ENCODE peak calls at places on chromosomes 3 and 15, in eight cellular contexts. J is endothelial cell of umbilical vein, Q is HCT116, S is GM23338, B is K562, C is GM12878, U is H1, I is HepG2. M is an unnamed sample. For H3K36me3, the result is how much of the 10 kb centered on the place peaks cover.

GRCh38 chr3:99945328-99945995 is 127.8 kb downstream of the CMSS1 start:
- DNase-seq in B (no peak), S (no peak), Q (no peak), I (no peak), J (peak), C (no peak), U (no peak), M (no peak)

GRCh38 chr3:32102289-32102688 is 4.1 kb upstream of the GPD1L start:
- DNase-seq in S (no peak), Q (no peak), C (no peak), I (no peak), B (no peak), U (no peak), J (no peak), M (no peak)

GRCh38 chr3:182716114-182716688 is 77.1 kb upstream of the ATP11B start:
- DNase-seq in B (no peak), I (no peak), S (no peak), J (no peak), Q (no peak), U (no peak), C (peak), M (no peak)

GRCh38 chr3:95350066-95350465 is 1287.2 kb downstream of the NSUN3 start:
- DNase-seq in Q (no peak), B (no peak), S (no peak), I (no peak), U (no peak), J (no peak), C (no peak), M (no peak)

GRCh38 chr3:159418571-159419526 is 569.8 kb upstream of the IL12A start:
- DNase-seq in Q (peak), C (no peak), U (no peak), S (no peak), B (no peak), I (no peak), J (peak), M (no peak)

GRCh38 chr15:61700803-61701202 is 359.4 kb downstream of the VPS13C start:
- DNase-seq in C (no peak), I (no peak), B (no peak), J (no peak), Q (no peak), U (no peak), S (no peak), M (peak)

GRCh38 chr15:49619226-49619625 is 1.4 kb downstream of the FAM227B start:
- DNase-seq in I (no peak), B (no peak), J (no peak), C (no peak), U (no peak), S (no peak), Q (no peak), M (no peak)

GRCh38 chr15:97470417-97470816 is 490.1 kb upstream of the ARRDC4 start:
- DNase-seq in S (no peak), I (no peak), B (no peak), C (no peak), U (no peak), Q (no peak), J (no peak), M (no peak)

GRCh38 chr15:65248506-65248905 is 37.2 kb upstream of the CILP start:
- DNase-seq in C (no peak), U (no peak), B (no peak), J (no peak), I (no peak), S (peak), Q (no peak), M (no peak)

GRCh38 chr3:187629711-187630110 is 40.5 kb downstream of the SST start:
- DNase-seq in B (no peak), Q (no peak), S (no peak), I (no peak), J (no peak), U (no peak), C (no peak), M (no peak)

GRCh38 chr3:43346990-43347749 is 60.8 kb downstream of the SNRK start:
- DNase-seq in J (no peak), S (no peak), C (no peak), I (no peak), U (no peak), B (no peak), Q (no peak), M (no peak)

GRCh38 chr3:66753670-66754069 is 244.4 kb upstream of the KBTBD8 start:
- DNase-seq in Q (no peak), C (no peak), U (no peak), B (no peak), I (no peak), S (no peak), J (no peak), M (no peak)

GRCh38 chr3:71942432-71942831 is 157.5 kb upstream of the PROK2 start:
- DNase-seq in U (no peak), I (no peak), C (no peak), B (no peak), Q (no peak), S (peak), J (no peak), M (no peak)

GRCh38 chr3:185948292-185948691 is 10.5 kb upstream of the TRA2B start:
- DNase-seq in U (no peak), Q (no peak), J (no peak), S (no peak), B (peak), I (no peak), C (no peak), M (no peak)

GRCh38 chr3:134527037-134527436 is 41.2 kb downstream of the CEP63 start:
- DNase-seq in U (peak), Q (no peak), B (no peak), I (peak), S (peak), C (no peak), J (no peak), M (no peak)

GRCh38 chr3:98784042-98784441 is 20.9 kb downstream of the ST3GAL6 start:
- DNase-seq in B (no peak), C (no peak), U (no peak), I (no peak), J (peak), S (no peak), Q (no peak), M (no peak)

GRCh38 chr3:123789760-123790159 is 94.4 kb downstream of the MYLK start:
- DNase-seq in Q (no peak), J (no peak), B (no peak), C (no peak), I (no peak), U (no peak), S (no peak), M (peak)

GRCh38 chr3:155737844-155738460 is 6.9 kb downstream of the PLCH1 start:
- DNase-seq in J (no peak), B (no peak), I (peak), U (no peak), Q (peak), S (peak), C (peak), M (no peak)

GRCh38 chr15:88982946-88983342 is 69.8 kb upstream of the MFGE8 start:
- DNase-seq in U (no peak), J (no peak), Q (no peak), S (no peak), B (no peak), I (no peak), C (no peak), M (no peak)

GRCh38 chr3:150721285-150722130 is 17.8 kb upstream of the ERICH6 start:
- DNase-seq in Q (peak), S (peak), C (no peak), J (peak), U (no peak), B (peak), I (peak), M (no peak)

GRCh38 chr3:46184469-46184868 is 23.6 kb downstream of the CCR1 start:
- DNase-seq in C (no peak), Q (peak), B (no peak), J (no peak), U (no peak), I (no peak), S (no peak), M (no peak)

GRCh38 chr15:55990071-55990470 is 3.3 kb downstream of the NEDD4 start:
- DNase-seq in S (no peak), Q (no peak), C (no peak), B (no peak), I (no peak), J (no peak), U (no peak), M (no peak)

GRCh38 chr15:48712546-48712945 is 67.0 kb upstream of the FBN1 start:
- DNase-seq in Q (no peak), S (no peak), J (peak), I (no peak), B (no peak), U (no peak), C (no peak), M (no peak)

GRCh38 chr15:78034495-78035191 is 42.9 kb downstream of the TBC1D2B start:
- DNase-seq in C (peak), B (no peak), I (no peak), U (no peak), S (no peak), J (peak), Q (no peak), M (no peak)

GRCh38 chr3:11969986-11970385 is 34.2 kb upstream of the SYN2 start:
- DNase-seq in S (no peak), U (no peak), B (no peak), J (no peak), C (no peak), I (no peak), Q (no peak), M (no peak)

GRCh38 chr15:72116680-72117447 is 1.1 kb downstream of the MYO9A start:
- DNase-seq in Q (no peak), I (no peak), C (no peak), U (no peak), J (peak), S (peak), B (no peak), M (no peak)

GRCh38 chr3:184177331-184177731 is 2.7 kb downstream of the AP2M1 start:
- DNase-seq in B (no peak), U (no peak), C (no peak), Q (no peak), S (no peak), I (no peak), J (peak), M (no peak)

GRCh38 chr3:143970773-143971366 is 753 bp upstream of the DIPK2A start:
- DNase-seq in B (peak), U (peak), C (no peak), J (peak), Q (peak), I (no peak), S (peak), M (no peak)

GRCh38 chr15:32888221-32888761 is 170.5 kb downstream of the GREM1 start:
- DNase-seq in Q (no peak), C (no peak), I (no peak), S (no peak), U (no peak), B (no peak), J (no peak), M (no peak)

GRCh38 chr15:82548700-82549099 is 8.4 kb upstream of the RPS17 start:
- DNase-seq in C (no peak), S (no peak), I (no peak), J (no peak), Q (no peak), U (no peak), B (peak), M (no peak)

GRCh38 chr3:100265016-100265415 is 4.2 kb downstream of the TBC1D23 start:
- DNase-seq in C (no peak), J (no peak), I (no peak), S (no peak), U (no peak), Q (no peak), B (no peak), M (no peak)

GRCh38 chr15:52111517-52112202 is 915 bp downstream of the BCL2L10 start:
- DNase-seq in U (no peak), Q (no peak), I (no peak), J (no peak), S (no peak), C (no peak), B (no peak), M (no peak)
- TF ChIP-seq EZH2 in U (no peak), Q (no peak), I (no peak), J (peak), S (no peak), C (no peak), B (no peak), M (no peak)

DNA sequence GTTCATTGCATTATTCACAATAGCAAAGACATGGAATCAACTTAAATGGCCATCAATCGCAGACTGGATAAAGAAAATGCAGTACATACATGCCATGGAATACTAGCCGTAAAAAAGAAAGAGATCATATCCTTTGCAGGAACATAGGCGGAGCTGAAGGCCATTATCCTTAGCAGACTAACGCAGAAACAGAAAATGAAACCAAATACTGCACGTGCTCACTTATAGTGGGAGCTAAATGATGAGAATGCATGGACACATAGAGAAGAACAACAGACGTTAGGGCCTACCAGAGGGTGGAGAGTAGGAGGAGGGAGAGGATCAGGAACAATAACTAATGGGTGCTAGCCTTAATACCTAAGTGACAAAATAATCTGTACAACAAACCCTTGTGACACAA is 57.9 kb downstream of the RASA2 start:
- DNase-seq in U (no peak), I (no peak), C (no peak), S (no peak), B (no peak), Q (no peak), J (peak), M (no peak)
- H3K36me3 ChIP-seq in U (under half), I (under half), C (under half), S (under half), B (under half), Q (under half), J (under half), M (half or more)

DNA sequence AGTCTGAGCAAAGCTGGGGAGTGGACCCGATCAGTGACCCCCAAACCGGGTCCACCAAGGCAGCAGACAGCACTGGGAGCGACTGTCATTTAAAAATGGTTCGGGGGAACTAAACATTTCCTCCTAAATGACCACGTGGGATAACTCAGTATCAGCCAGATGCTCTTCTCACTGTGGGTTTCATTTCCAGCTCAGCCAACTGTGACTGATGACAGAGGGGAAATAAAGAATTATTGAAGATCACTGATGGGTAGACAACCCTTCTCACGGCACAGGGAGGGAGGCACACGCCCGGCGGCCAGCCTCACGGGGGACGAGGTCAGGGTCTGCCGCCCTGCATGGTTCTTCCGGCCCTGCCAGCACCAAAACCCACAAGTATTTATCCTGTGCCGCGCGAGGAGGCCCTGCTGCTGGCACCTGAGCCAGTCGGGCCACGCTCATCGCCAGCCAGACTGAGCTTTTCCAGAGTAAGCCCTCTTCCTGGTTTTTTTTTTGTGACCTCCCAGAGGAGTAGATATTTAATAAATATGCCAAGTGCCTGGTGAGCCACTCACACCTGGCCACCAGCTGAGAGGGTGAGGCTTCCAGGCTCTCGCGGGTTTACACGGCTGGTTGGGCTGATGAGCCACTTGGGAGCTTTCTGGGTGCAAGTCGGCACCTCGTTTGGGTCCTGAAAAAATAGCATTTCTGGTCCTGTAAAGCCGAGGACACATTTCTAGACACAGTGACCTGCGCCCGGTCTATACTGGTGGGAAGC is 6.2 kb downstream of the MELTF start:
- DNase-seq in S (no peak), B (no peak), J (no peak), Q (no peak), I (no peak), U (no peak), C (peak), M (no peak)
- TF ChIP-seq POLR2AphosphoS5 in S (no peak), B (no peak), J (no peak), Q (no peak), I (no peak), U (no peak), C (no peak), M (no peak)

DNA sequence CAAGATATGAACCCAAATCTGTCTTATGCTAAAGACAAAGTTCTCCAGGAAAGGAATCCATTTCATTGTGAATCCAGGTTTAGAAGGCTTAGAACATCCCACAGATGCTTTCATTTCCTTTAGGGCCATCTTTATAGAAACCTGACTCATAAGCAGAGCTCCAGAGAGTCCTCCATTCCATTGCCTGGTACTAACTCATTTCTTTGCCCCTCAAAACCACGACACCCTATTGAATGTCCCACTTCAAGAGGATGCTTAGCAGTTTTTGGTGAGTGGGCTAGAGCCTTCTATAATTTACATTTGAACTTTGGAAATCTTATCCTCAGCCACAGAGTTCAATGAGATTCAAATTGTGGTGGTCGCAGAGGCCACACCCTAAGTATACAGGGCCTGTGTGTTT is 325.0 kb downstream of the NTRK3 start:
- DNase-seq in J (no peak), B (no peak), Q (no peak), C (no peak), I (no peak), S (no peak), U (no peak), M (no peak)
- TF ChIP-seq EZH2 in J (no peak), B (no peak), Q (no peak), C (no peak), I (no peak), S (no peak), U (no peak), M (no peak)

GRCh38 chr3:49023775-49024174 is 1.9 kb downstream of the NDUFAF3 start:
- DNase-seq in C (no peak), B (no peak), J (no peak), I (no peak), S (no peak), Q (no peak), U (no peak), M (no peak)
- H3K36me3 ChIP-seq in C (under half), B (half or more), J (under half), I (under half), S (under half), Q (under half), U (under half), M (under half)